ENCODE peak calls at places on chromosomes 11 and 22, in eight cellular contexts. One of them, this sample, is unnamed.

GRCh38 chr11:117604349-117604995 is 192.5 kb downstream of the DSCAML1 start:
- DNase-seq in GM23338: no peak
- DNase-seq in AG10803: no peak
- DNase-seq in cardiac fibroblast: no peak
- DNase-seq in naive thymus-derived CD4-positive, alpha-beta T cell: no peak
- DNase-seq in dorsolateral prefrontal cortex: peak; percentile 61
- DNase-seq in choroid plexus epithelial cell: peak; percentile 34
- DNase-seq in Peyer's patch: no peak
- DNase-seq in this sample: no peak

GRCh38 chr11:34830648-34831047 is 85.5 kb downstream of the APIP start:
- DNase-seq in naive thymus-derived CD4-positive, alpha-beta T cell: no peak
- DNase-seq in Peyer's patch: no peak
- DNase-seq in dorsolateral prefrontal cortex: peak; percentile 59
- DNase-seq in GM23338: no peak
- DNase-seq in choroid plexus epithelial cell: peak; percentile 43
- DNase-seq in AG10803: no peak
- DNase-seq in cardiac fibroblast: peak; percentile 36
- DNase-seq in this sample: peak; percentile 15

GRCh38 chr11:102983491-102983890 is 28.0 kb upstream of the MMP13 start:
- DNase-seq in dorsolateral prefrontal cortex: no peak
- DNase-seq in GM23338: no peak
- DNase-seq in AG10803: peak; percentile 62
- DNase-seq in choroid plexus epithelial cell: no peak
- DNase-seq in cardiac fibroblast: no peak
- DNase-seq in Peyer's patch: no peak
- DNase-seq in naive thymus-derived CD4-positive, alpha-beta T cell: no peak
- DNase-seq in this sample: no peak

GRCh38 chr22:17108256-17109112 is 12.7 kb downstream of the TMEM121B start:
- DNase-seq in cardiac fibroblast: no peak
- DNase-seq in AG10803: no peak
- DNase-seq in Peyer's patch: peak; percentile 38
- DNase-seq in dorsolateral prefrontal cortex: no peak
- DNase-seq in naive thymus-derived CD4-positive, alpha-beta T cell: no peak
- DNase-seq in choroid plexus epithelial cell: no peak
- DNase-seq in GM23338: no peak
- DNase-seq in this sample: no peak

GRCh38 chr11:79054636-79055035 is 386.2 kb downstream of the TENM4 start:
- DNase-seq in naive thymus-derived CD4-positive, alpha-beta T cell: no peak
- DNase-seq in choroid plexus epithelial cell: peak; percentile 24
- DNase-seq in Peyer's patch: no peak
- DNase-seq in cardiac fibroblast: peak; percentile 32
- DNase-seq in dorsolateral prefrontal cortex: no peak
- DNase-seq in AG10803: no peak
- DNase-seq in GM23338: no peak
- DNase-seq in this sample: peak; percentile 82

GRCh38 chr11:34299284-34299961 is 58.4 kb downstream of the ABTB2 start:
- DNase-seq in GM23338: peak; percentile 56
- DNase-seq in AG10803: no peak
- DNase-seq in Peyer's patch: no peak
- DNase-seq in choroid plexus epithelial cell: no peak
- DNase-seq in dorsolateral prefrontal cortex: no peak
- DNase-seq in cardiac fibroblast: no peak
- DNase-seq in naive thymus-derived CD4-positive, alpha-beta T cell: no peak
- DNase-seq in this sample: no peak

GRCh38 chr22:25053153-25053805 is 100.8 kb downstream of the KIAA1671 start:
- DNase-seq in Peyer's patch: peak; percentile 64
- DNase-seq in dorsolateral prefrontal cortex: no peak
- DNase-seq in AG10803: no peak
- DNase-seq in cardiac fibroblast: peak; percentile 24
- DNase-seq in naive thymus-derived CD4-positive, alpha-beta T cell: no peak
- DNase-seq in GM23338: no peak
- DNase-seq in choroid plexus epithelial cell: peak; percentile 12
- DNase-seq in this sample: no peak

GRCh38 chr22:19499880-19500242 is 20.1 kb downstream of the CDC45 start:
- DNase-seq in GM23338: no peak
- DNase-seq in Peyer's patch: no peak
- DNase-seq in naive thymus-derived CD4-positive, alpha-beta T cell: no peak
- DNase-seq in AG10803: no peak
- DNase-seq in dorsolateral prefrontal cortex: no peak
- DNase-seq in cardiac fibroblast: no peak
- DNase-seq in choroid plexus epithelial cell: no peak
- DNase-seq in this sample: no peak

GRCh38 chr11:17986007-17986710 is 26.7 kb downstream of the SERGEF start:
- DNase-seq in GM23338: no peak
- DNase-seq in cardiac fibroblast: peak; percentile 81
- DNase-seq in naive thymus-derived CD4-positive, alpha-beta T cell: no peak
- DNase-seq in AG10803: peak; percentile 67
- DNase-seq in choroid plexus epithelial cell: peak; percentile 84
- DNase-seq in Peyer's patch: no peak
- DNase-seq in dorsolateral prefrontal cortex: peak; percentile 56
- DNase-seq in this sample: peak; percentile 85

GRCh38 chr11:128734439-128735224 is 40.8 kb downstream of the FLI1 start:
- DNase-seq in choroid plexus epithelial cell: no peak
- DNase-seq in AG10803: no peak
- DNase-seq in dorsolateral prefrontal cortex: no peak
- DNase-seq in GM23338: no peak
- DNase-seq in naive thymus-derived CD4-positive, alpha-beta T cell: no peak
- DNase-seq in cardiac fibroblast: no peak
- DNase-seq in Peyer's patch: no peak
- DNase-seq in this sample: no peak

GRCh38 chr11:76668362-76669155 is 2.0 kb downstream of the LRRC32 start:
- DNase-seq in cardiac fibroblast: no peak
- DNase-seq in naive thymus-derived CD4-positive, alpha-beta T cell: no peak
- DNase-seq in dorsolateral prefrontal cortex: peak; percentile 32
- DNase-seq in Peyer's patch: peak; percentile 30
- DNase-seq in AG10803: no peak
- DNase-seq in choroid plexus epithelial cell: no peak
- DNase-seq in GM23338: no peak
- DNase-seq in this sample: no peak

GRCh38 chr22:32270641-32271369 is 15.7 kb upstream of the SLC5A4 start:
- DNase-seq in GM23338: no peak
- DNase-seq in choroid plexus epithelial cell: no peak
- DNase-seq in dorsolateral prefrontal cortex: no peak
- DNase-seq in Peyer's patch: no peak
- DNase-seq in cardiac fibroblast: no peak
- DNase-seq in naive thymus-derived CD4-positive, alpha-beta T cell: no peak
- DNase-seq in AG10803: no peak
- DNase-seq in this sample: no peak

GRCh38 chr11:47914743-47915142 is 65.6 kb upstream of the PTPRJ start:
- DNase-seq in choroid plexus epithelial cell: no peak
- DNase-seq in naive thymus-derived CD4-positive, alpha-beta T cell: no peak
- DNase-seq in Peyer's patch: no peak
- DNase-seq in cardiac fibroblast: no peak
- DNase-seq in dorsolateral prefrontal cortex: no peak
- DNase-seq in GM23338: no peak
- DNase-seq in AG10803: no peak
- DNase-seq in this sample: no peak

GRCh38 chr22:42321908-42322561 is 51.6 kb upstream of the TCF20 start:
- DNase-seq in cardiac fibroblast: peak; percentile 37
- DNase-seq in choroid plexus epithelial cell: peak; percentile 14
- DNase-seq in dorsolateral prefrontal cortex: no peak
- DNase-seq in naive thymus-derived CD4-positive, alpha-beta T cell: no peak
- DNase-seq in AG10803: no peak
- DNase-seq in GM23338: no peak
- DNase-seq in Peyer's patch: no peak
- DNase-seq in this sample: no peak

GRCh38 chr11:1883342-1884122 is 8.2 kb downstream of the PRR33 start:
- DNase-seq in dorsolateral prefrontal cortex: no peak
- DNase-seq in naive thymus-derived CD4-positive, alpha-beta T cell: no peak
- DNase-seq in cardiac fibroblast: no peak
- DNase-seq in Peyer's patch: no peak
- DNase-seq in GM23338: no peak
- DNase-seq in choroid plexus epithelial cell: no peak
- DNase-seq in AG10803: no peak
- DNase-seq in this sample: no peak

GRCh38 chr22:41557401-41558240 is 3.2 kb upstream of the CSDC2 start:
- DNase-seq in naive thymus-derived CD4-positive, alpha-beta T cell: no peak
- DNase-seq in GM23338: peak; percentile 57
- DNase-seq in choroid plexus epithelial cell: peak; percentile 92
- DNase-seq in dorsolateral prefrontal cortex: peak; percentile 77
- DNase-seq in cardiac fibroblast: peak; percentile 85
- DNase-seq in AG10803: peak; percentile 80
- DNase-seq in Peyer's patch: no peak
- DNase-seq in this sample: peak; percentile 87

GRCh38 chr11:12199231-12199948 is 89.0 kb downstream of the MICAL2 start:
- DNase-seq in AG10803: no peak
- DNase-seq in GM23338: no peak
- DNase-seq in cardiac fibroblast: no peak
- DNase-seq in Peyer's patch: no peak
- DNase-seq in dorsolateral prefrontal cortex: no peak
- DNase-seq in naive thymus-derived CD4-positive, alpha-beta T cell: no peak
- DNase-seq in choroid plexus epithelial cell: no peak
- DNase-seq in this sample: no peak

GRCh38 chr11:75320046-75320618 is 31.3 kb downstream of the ARRB1 start:
- DNase-seq in dorsolateral prefrontal cortex: no peak
- DNase-seq in Peyer's patch: peak; percentile 30
- DNase-seq in naive thymus-derived CD4-positive, alpha-beta T cell: no peak
- DNase-seq in cardiac fibroblast: no peak
- DNase-seq in GM23338: no peak
- DNase-seq in choroid plexus epithelial cell: no peak
- DNase-seq in AG10803: no peak
- DNase-seq in this sample: no peak

GRCh38 chr11:124717786-124718634 is 21.7 kb upstream of the NRGN start:
- DNase-seq in dorsolateral prefrontal cortex: no peak
- DNase-seq in AG10803: no peak
- DNase-seq in choroid plexus epithelial cell: peak; percentile 35
- DNase-seq in cardiac fibroblast: peak; percentile 40
- DNase-seq in GM23338: peak; percentile 66
- DNase-seq in naive thymus-derived CD4-positive, alpha-beta T cell: peak; percentile 20
- DNase-seq in Peyer's patch: no peak
- DNase-seq in this sample: peak; percentile 52

GRCh38 chr11:119109843-119110242 is 2.7 kb downstream of the C2CD2L start:
- DNase-seq in choroid plexus epithelial cell: no peak
- DNase-seq in cardiac fibroblast: no peak
- DNase-seq in Peyer's patch: peak; percentile 18
- DNase-seq in dorsolateral prefrontal cortex: no peak
- DNase-seq in AG10803: no peak
- DNase-seq in GM23338: no peak
- DNase-seq in naive thymus-derived CD4-positive, alpha-beta T cell: no peak
- DNase-seq in this sample: no peak

GRCh38 chr11:119110439-119110838 is 3.3 kb downstream of the C2CD2L start:
- DNase-seq in choroid plexus epithelial cell: no peak
- DNase-seq in dorsolateral prefrontal cortex: no peak
- DNase-seq in cardiac fibroblast: no peak
- DNase-seq in GM23338: peak; percentile 34
- DNase-seq in Peyer's patch: peak; percentile 16
- DNase-seq in AG10803: no peak
- DNase-seq in naive thymus-derived CD4-positive, alpha-beta T cell: no peak
- DNase-seq in this sample: no peak

GRCh38 chr11:119107538-119108150 is 500 bp downstream of the C2CD2L start:
- DNase-seq in Peyer's patch: peak; percentile 53
- DNase-seq in naive thymus-derived CD4-positive, alpha-beta T cell: no peak
- DNase-seq in dorsolateral prefrontal cortex: no peak
- DNase-seq in GM23338: no peak
- DNase-seq in cardiac fibroblast: no peak
- DNase-seq in choroid plexus epithelial cell: no peak
- DNase-seq in AG10803: no peak
- DNase-seq in this sample: no peak

GRCh38 chr11:119108151-119108856 is 1.2 kb downstream of the C2CD2L start:
- DNase-seq in cardiac fibroblast: peak; percentile 33
- DNase-seq in GM23338: peak; percentile 68
- DNase-seq in AG10803: peak; percentile 11
- DNase-seq in dorsolateral prefrontal cortex: no peak
- DNase-seq in naive thymus-derived CD4-positive, alpha-beta T cell: peak; percentile 44
- DNase-seq in Peyer's patch: peak; percentile 63
- DNase-seq in choroid plexus epithelial cell: peak; percentile 30
- DNase-seq in this sample: no peak

DNA sequence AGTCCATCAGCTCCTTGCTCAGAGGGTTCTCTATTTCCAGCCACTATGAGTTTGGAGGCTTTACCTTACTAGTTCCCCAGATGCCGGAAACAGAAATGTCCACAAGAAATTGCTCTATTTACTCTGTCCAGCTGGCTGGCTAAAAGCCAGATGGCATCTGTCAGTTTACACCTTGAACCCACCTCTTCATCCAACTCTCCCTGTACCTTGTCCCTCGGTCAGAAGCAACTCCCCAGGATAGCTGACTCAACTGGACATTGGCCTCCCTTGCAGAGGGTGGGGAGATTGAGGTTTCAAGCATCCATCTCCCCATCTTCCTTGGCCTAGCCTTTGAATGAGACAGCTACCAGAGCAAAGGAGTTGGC is 1.7 kb downstream of the C2CD2L start:
- DNase-seq in cardiac fibroblast: no peak
- DNase-seq in naive thymus-derived CD4-positive, alpha-beta T cell: no peak
- DNase-seq in GM23338: no peak
- DNase-seq in dorsolateral prefrontal cortex: no peak
- DNase-seq in Peyer's patch: peak; percentile 68
- DNase-seq in choroid plexus epithelial cell: no peak
- DNase-seq in AG10803: no peak
- DNase-seq in this sample: no peak
- H3K4me3 ChIP-seq in cardiac fibroblast: peak overlapping the region; percentile 87
- H3K4me3 ChIP-seq in naive thymus-derived CD4-positive, alpha-beta T cell: peak overlapping the region; percentile 95
- H3K4me3 ChIP-seq in GM23338: peak overlapping the region; percentile 84
- H3K4me3 ChIP-seq in dorsolateral prefrontal cortex: peak overlapping the region; percentile 67
- H3K4me3 ChIP-seq in Peyer's patch: peak overlapping the region; percentile 81
- H3K4me3 ChIP-seq in choroid plexus epithelial cell: peak overlapping the region; percentile 86
- H3K4me3 ChIP-seq in AG10803: peak overlapping the region; percentile 78
- H3K4me3 ChIP-seq in this sample: no peak overlapping the region

GRCh38 chr11:123330948-123331347 is 99.1 kb upstream of the GRAMD1B start:
- DNase-seq in GM23338: no peak
- DNase-seq in dorsolateral prefrontal cortex: no peak
- DNase-seq in naive thymus-derived CD4-positive, alpha-beta T cell: no peak
- DNase-seq in choroid plexus epithelial cell: no peak
- DNase-seq in AG10803: no peak
- DNase-seq in cardiac fibroblast: no peak
- DNase-seq in Peyer's patch: no peak
- DNase-seq in this sample: no peak
- H3K4me3 ChIP-seq in GM23338: no peak overlapping the region
- H3K4me3 ChIP-seq in dorsolateral prefrontal cortex: no peak overlapping the region
- H3K4me3 ChIP-seq in naive thymus-derived CD4-positive, alpha-beta T cell: no peak overlapping the region
- H3K4me3 ChIP-seq in choroid plexus epithelial cell: no peak overlapping the region
- H3K4me3 ChIP-seq in AG10803: no peak overlapping the region
- H3K4me3 ChIP-seq in cardiac fibroblast: no peak overlapping the region
- H3K4me3 ChIP-seq in Peyer's patch: no peak overlapping the region
- H3K4me3 ChIP-seq in this sample: no peak overlapping the region

GRCh38 chr11:7672960-7673723 is at the start of gene CYB5R2:
- DNase-seq in AG10803: peak; percentile 51
- DNase-seq in naive thymus-derived CD4-positive, alpha-beta T cell: no peak
- DNase-seq in choroid plexus epithelial cell: peak; percentile 50
- DNase-seq in dorsolateral prefrontal cortex: peak; percentile 57
- DNase-seq in cardiac fibroblast: peak; percentile 53
- DNase-seq in GM23338: peak; percentile 80
- DNase-seq in Peyer's patch: peak; percentile 80
- DNase-seq in this sample: no peak
- H3K4me3 ChIP-seq in AG10803: peak within 1 kb of the TSS; percentile 56
- H3K4me3 ChIP-seq in naive thymus-derived CD4-positive, alpha-beta T cell: peak within 1 kb of the TSS; percentile 24
- H3K4me3 ChIP-seq in choroid plexus epithelial cell: peak within 1 kb of the TSS; percentile 57
- H3K4me3 ChIP-seq in dorsolateral prefrontal cortex: peak within 1 kb of the TSS; percentile 61
- H3K4me3 ChIP-seq in cardiac fibroblast: peak within 1 kb of the TSS; percentile 53
- H3K4me3 ChIP-seq in GM23338: peak within 1 kb of the TSS; percentile 84
- H3K4me3 ChIP-seq in Peyer's patch: peak within 1 kb of the TSS; percentile 55
- H3K4me3 ChIP-seq in this sample: peak within 1 kb of the TSS; percentile 35

DNA sequence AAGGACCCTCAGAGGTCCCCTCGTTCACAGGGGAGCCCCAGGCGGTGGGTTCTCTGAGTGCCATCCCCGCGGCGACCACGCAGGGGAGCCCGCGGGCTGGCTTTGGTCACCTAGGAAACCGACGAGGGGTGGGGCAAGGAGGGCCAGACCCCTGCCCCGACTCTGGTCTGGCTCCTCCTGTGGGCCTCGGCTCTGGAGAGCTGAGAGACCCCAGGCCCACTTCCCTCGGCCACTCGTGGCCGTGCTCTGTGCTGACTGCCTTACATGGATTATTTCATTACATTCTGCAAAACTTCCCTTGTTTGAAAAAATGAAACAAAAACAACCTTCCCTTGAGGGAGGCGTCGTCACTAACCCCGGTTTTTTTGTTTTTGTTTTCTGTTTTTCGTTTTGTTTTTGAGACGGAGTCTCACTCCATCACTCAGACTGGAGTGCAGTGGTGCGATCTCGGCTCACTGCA is 15.2 kb upstream of the CYTH4 start:
- DNase-seq in GM23338: peak; percentile 84
- DNase-seq in naive thymus-derived CD4-positive, alpha-beta T cell: peak; percentile 58
- DNase-seq in choroid plexus epithelial cell: peak; percentile 46
- DNase-seq in Peyer's patch: peak; percentile 63
- DNase-seq in cardiac fibroblast: peak; percentile 33
- DNase-seq in AG10803: no peak
- DNase-seq in dorsolateral prefrontal cortex: peak; percentile 60
- DNase-seq in this sample: no peak
- H3K4me3 ChIP-seq in GM23338: peak overlapping the region; percentile 8
- H3K4me3 ChIP-seq in naive thymus-derived CD4-positive, alpha-beta T cell: peak overlapping the region; percentile 76
- H3K4me3 ChIP-seq in choroid plexus epithelial cell: peak overlapping the region; percentile 62
- H3K4me3 ChIP-seq in Peyer's patch: peak overlapping the region; percentile 48
- H3K4me3 ChIP-seq in cardiac fibroblast: peak overlapping the region; percentile 52
- H3K4me3 ChIP-seq in AG10803: peak overlapping the region; percentile 57
- H3K4me3 ChIP-seq in dorsolateral prefrontal cortex: peak overlapping the region; percentile 44
- H3K4me3 ChIP-seq in this sample: peak overlapping the region; percentile 42